ENCODE peak calls at places on chromosomes 5 and 9, in nine cellular contexts. One of them, this sample, is unnamed.

GRCh38 chr5:68251386-68251785 is 35.8 kb downstream of the PIK3R1 start:
- DNase-seq in activated naive CD8-positive, alpha-beta T cell treated with anti-CD3 and anti-CD28 coated beads for 36 hours: peak
- DNase-seq in GM20000: no peak
- DNase-seq in stimulated activated CD8-positive, alpha-beta memory T cell treated with anti-CD3 and anti-CD28 coated beads, Interleukin-7, amount 100 ng/mL, for 24 hours: peak
- DNase-seq in naive thymus-derived CD4-positive, alpha-beta T cell: peak
- DNase-seq in Right ventricle myocardium superior: no peak
- DNase-seq in EL: peak
- DNase-seq in omental fat pad: peak
- DNase-seq in breast epithelium: no peak
- DNase-seq in this sample: no peak

GRCh38 chr5:57441557-57441956 is 41.1 kb downstream of the ACTBL2 start:
- DNase-seq in breast epithelium: no peak
- DNase-seq in GM20000: peak
- DNase-seq in stimulated activated CD8-positive, alpha-beta memory T cell treated with anti-CD3 and anti-CD28 coated beads, Interleukin-7, amount 100 ng/mL, for 24 hours: no peak
- DNase-seq in naive thymus-derived CD4-positive, alpha-beta T cell: no peak
- DNase-seq in Right ventricle myocardium superior: no peak
- DNase-seq in activated naive CD8-positive, alpha-beta T cell treated with anti-CD3 and anti-CD28 coated beads for 36 hours: no peak
- DNase-seq in omental fat pad: no peak
- DNase-seq in EL: peak
- DNase-seq in this sample: no peak

GRCh38 chr5:41246376-41246775 is 33.0 kb upstream of the C6 start:
- DNase-seq in stimulated activated CD8-positive, alpha-beta memory T cell treated with anti-CD3 and anti-CD28 coated beads, Interleukin-7, amount 100 ng/mL, for 24 hours: no peak
- DNase-seq in breast epithelium: no peak
- DNase-seq in activated naive CD8-positive, alpha-beta T cell treated with anti-CD3 and anti-CD28 coated beads for 36 hours: no peak
- DNase-seq in naive thymus-derived CD4-positive, alpha-beta T cell: no peak
- DNase-seq in Right ventricle myocardium superior: no peak
- DNase-seq in EL: peak
- DNase-seq in GM20000: no peak
- DNase-seq in omental fat pad: no peak
- DNase-seq in this sample: no peak

GRCh38 chr9:71703172-71703872 is 65.0 kb downstream of the CEMIP2 start:
- DNase-seq in EL: no peak
- DNase-seq in Right ventricle myocardium superior: no peak
- DNase-seq in stimulated activated CD8-positive, alpha-beta memory T cell treated with anti-CD3 and anti-CD28 coated beads, Interleukin-7, amount 100 ng/mL, for 24 hours: no peak
- DNase-seq in naive thymus-derived CD4-positive, alpha-beta T cell: no peak
- DNase-seq in omental fat pad: no peak
- DNase-seq in GM20000: no peak
- DNase-seq in breast epithelium: peak
- DNase-seq in activated naive CD8-positive, alpha-beta T cell treated with anti-CD3 and anti-CD28 coated beads for 36 hours: no peak
- DNase-seq in this sample: no peak

GRCh38 chr5:131260895-131261294 is 3.0 kb upstream of the CDC42SE2 start:
- DNase-seq in breast epithelium: no peak
- DNase-seq in EL: no peak
- DNase-seq in omental fat pad: no peak
- DNase-seq in activated naive CD8-positive, alpha-beta T cell treated with anti-CD3 and anti-CD28 coated beads for 36 hours: no peak
- DNase-seq in naive thymus-derived CD4-positive, alpha-beta T cell: no peak
- DNase-seq in GM20000: no peak
- DNase-seq in stimulated activated CD8-positive, alpha-beta memory T cell treated with anti-CD3 and anti-CD28 coated beads, Interleukin-7, amount 100 ng/mL, for 24 hours: no peak
- DNase-seq in Right ventricle myocardium superior: no peak
- DNase-seq in this sample: no peak

GRCh38 chr5:169100735-169101075 is 200.2 kb downstream of the SLIT3 start:
- DNase-seq in stimulated activated CD8-positive, alpha-beta memory T cell treated with anti-CD3 and anti-CD28 coated beads, Interleukin-7, amount 100 ng/mL, for 24 hours: no peak
- DNase-seq in Right ventricle myocardium superior: no peak
- DNase-seq in activated naive CD8-positive, alpha-beta T cell treated with anti-CD3 and anti-CD28 coated beads for 36 hours: no peak
- DNase-seq in EL: peak
- DNase-seq in naive thymus-derived CD4-positive, alpha-beta T cell: no peak
- DNase-seq in omental fat pad: no peak
- DNase-seq in GM20000: no peak
- DNase-seq in breast epithelium: peak
- DNase-seq in this sample: no peak

GRCh38 chr9:72473474-72474241 is 47.8 kb upstream of the TMC1 start:
- DNase-seq in breast epithelium: no peak
- DNase-seq in omental fat pad: no peak
- DNase-seq in activated naive CD8-positive, alpha-beta T cell treated with anti-CD3 and anti-CD28 coated beads for 36 hours: no peak
- DNase-seq in Right ventricle myocardium superior: no peak
- DNase-seq in naive thymus-derived CD4-positive, alpha-beta T cell: no peak
- DNase-seq in EL: peak
- DNase-seq in stimulated activated CD8-positive, alpha-beta memory T cell treated with anti-CD3 and anti-CD28 coated beads, Interleukin-7, amount 100 ng/mL, for 24 hours: no peak
- DNase-seq in GM20000: peak
- DNase-seq in this sample: no peak

GRCh38 chr9:466749-467148 is 252.1 kb downstream of the DOCK8 start:
- DNase-seq in activated naive CD8-positive, alpha-beta T cell treated with anti-CD3 and anti-CD28 coated beads for 36 hours: no peak
- DNase-seq in omental fat pad: no peak
- DNase-seq in naive thymus-derived CD4-positive, alpha-beta T cell: no peak
- DNase-seq in Right ventricle myocardium superior: no peak
- DNase-seq in EL: no peak
- DNase-seq in stimulated activated CD8-positive, alpha-beta memory T cell treated with anti-CD3 and anti-CD28 coated beads, Interleukin-7, amount 100 ng/mL, for 24 hours: no peak
- DNase-seq in breast epithelium: no peak
- DNase-seq in GM20000: no peak
- DNase-seq in this sample: no peak

GRCh38 chr9:108885643-108886348 is 23.7 kb downstream of the ACTL7A start:
- DNase-seq in Right ventricle myocardium superior: no peak
- DNase-seq in EL: peak
- DNase-seq in naive thymus-derived CD4-positive, alpha-beta T cell: no peak
- DNase-seq in activated naive CD8-positive, alpha-beta T cell treated with anti-CD3 and anti-CD28 coated beads for 36 hours: peak
- DNase-seq in GM20000: peak
- DNase-seq in breast epithelium: no peak
- DNase-seq in stimulated activated CD8-positive, alpha-beta memory T cell treated with anti-CD3 and anti-CD28 coated beads, Interleukin-7, amount 100 ng/mL, for 24 hours: peak
- DNase-seq in omental fat pad: no peak
- DNase-seq in this sample: no peak

GRCh38 chr5:69450116-69450515 is 35.2 kb downstream of the MARVELD2 start:
- DNase-seq in stimulated activated CD8-positive, alpha-beta memory T cell treated with anti-CD3 and anti-CD28 coated beads, Interleukin-7, amount 100 ng/mL, for 24 hours: no peak
- DNase-seq in omental fat pad: no peak
- DNase-seq in activated naive CD8-positive, alpha-beta T cell treated with anti-CD3 and anti-CD28 coated beads for 36 hours: no peak
- DNase-seq in breast epithelium: no peak
- DNase-seq in naive thymus-derived CD4-positive, alpha-beta T cell: no peak
- DNase-seq in GM20000: no peak
- DNase-seq in Right ventricle myocardium superior: no peak
- DNase-seq in EL: peak
- DNase-seq in this sample: no peak

GRCh38 chr5:41432481-41433253 is 77.7 kb downstream of the PLCXD3 start:
- DNase-seq in Right ventricle myocardium superior: no peak
- DNase-seq in EL: no peak
- DNase-seq in activated naive CD8-positive, alpha-beta T cell treated with anti-CD3 and anti-CD28 coated beads for 36 hours: no peak
- DNase-seq in breast epithelium: no peak
- DNase-seq in stimulated activated CD8-positive, alpha-beta memory T cell treated with anti-CD3 and anti-CD28 coated beads, Interleukin-7, amount 100 ng/mL, for 24 hours: no peak
- DNase-seq in naive thymus-derived CD4-positive, alpha-beta T cell: no peak
- DNase-seq in GM20000: no peak
- DNase-seq in omental fat pad: no peak
- DNase-seq in this sample: no peak

GRCh38 chr5:136192526-136193395 is at the start of gene SMIM32:
- DNase-seq in naive thymus-derived CD4-positive, alpha-beta T cell: no peak
- DNase-seq in omental fat pad: no peak
- DNase-seq in GM20000: no peak
- DNase-seq in activated naive CD8-positive, alpha-beta T cell treated with anti-CD3 and anti-CD28 coated beads for 36 hours: no peak
- DNase-seq in breast epithelium: no peak
- DNase-seq in EL: no peak
- DNase-seq in Right ventricle myocardium superior: no peak
- DNase-seq in stimulated activated CD8-positive, alpha-beta memory T cell treated with anti-CD3 and anti-CD28 coated beads, Interleukin-7, amount 100 ng/mL, for 24 hours: no peak
- DNase-seq in this sample: no peak

GRCh38 chr9:104682642-104683041 is 11.7 kb upstream of the OR13D1 start:
- DNase-seq in activated naive CD8-positive, alpha-beta T cell treated with anti-CD3 and anti-CD28 coated beads for 36 hours: no peak
- DNase-seq in EL: peak
- DNase-seq in GM20000: peak
- DNase-seq in breast epithelium: no peak
- DNase-seq in omental fat pad: no peak
- DNase-seq in Right ventricle myocardium superior: no peak
- DNase-seq in naive thymus-derived CD4-positive, alpha-beta T cell: no peak
- DNase-seq in stimulated activated CD8-positive, alpha-beta memory T cell treated with anti-CD3 and anti-CD28 coated beads, Interleukin-7, amount 100 ng/mL, for 24 hours: no peak
- DNase-seq in this sample: no peak

GRCh38 chr5:65874241-65874640 is 52.1 kb upstream of the ERBIN start:
- DNase-seq in GM20000: no peak
- DNase-seq in naive thymus-derived CD4-positive, alpha-beta T cell: no peak
- DNase-seq in Right ventricle myocardium superior: no peak
- DNase-seq in breast epithelium: no peak
- DNase-seq in activated naive CD8-positive, alpha-beta T cell treated with anti-CD3 and anti-CD28 coated beads for 36 hours: no peak
- DNase-seq in omental fat pad: no peak
- DNase-seq in EL: peak
- DNase-seq in stimulated activated CD8-positive, alpha-beta memory T cell treated with anti-CD3 and anti-CD28 coated beads, Interleukin-7, amount 100 ng/mL, for 24 hours: no peak
- DNase-seq in this sample: no peak

GRCh38 chr9:105244996-105245719 is 707 bp downstream of the SLC44A1 start:
- DNase-seq in activated naive CD8-positive, alpha-beta T cell treated with anti-CD3 and anti-CD28 coated beads for 36 hours: peak
- DNase-seq in EL: peak
- DNase-seq in Right ventricle myocardium superior: peak
- DNase-seq in naive thymus-derived CD4-positive, alpha-beta T cell: peak
- DNase-seq in stimulated activated CD8-positive, alpha-beta memory T cell treated with anti-CD3 and anti-CD28 coated beads, Interleukin-7, amount 100 ng/mL, for 24 hours: no peak
- DNase-seq in GM20000: peak
- DNase-seq in omental fat pad: no peak
- DNase-seq in breast epithelium: peak
- DNase-seq in this sample: peak

GRCh38 chr9:110291921-110292575 is 35.7 kb upstream of the TXN start:
- DNase-seq in GM20000: no peak
- DNase-seq in naive thymus-derived CD4-positive, alpha-beta T cell: no peak
- DNase-seq in stimulated activated CD8-positive, alpha-beta memory T cell treated with anti-CD3 and anti-CD28 coated beads, Interleukin-7, amount 100 ng/mL, for 24 hours: no peak
- DNase-seq in activated naive CD8-positive, alpha-beta T cell treated with anti-CD3 and anti-CD28 coated beads for 36 hours: no peak
- DNase-seq in omental fat pad: no peak
- DNase-seq in Right ventricle myocardium superior: no peak
- DNase-seq in breast epithelium: no peak
- DNase-seq in EL: no peak
- DNase-seq in this sample: no peak

GRCh38 chr5:76615759-76616158 is 7.4 kb downstream of the F2RL2 start:
- DNase-seq in Right ventricle myocardium superior: no peak
- DNase-seq in activated naive CD8-positive, alpha-beta T cell treated with anti-CD3 and anti-CD28 coated beads for 36 hours: no peak
- DNase-seq in naive thymus-derived CD4-positive, alpha-beta T cell: no peak
- DNase-seq in stimulated activated CD8-positive, alpha-beta memory T cell treated with anti-CD3 and anti-CD28 coated beads, Interleukin-7, amount 100 ng/mL, for 24 hours: no peak
- DNase-seq in GM20000: no peak
- DNase-seq in omental fat pad: no peak
- DNase-seq in breast epithelium: no peak
- DNase-seq in EL: peak
- DNase-seq in this sample: no peak

GRCh38 chr5:154302181-154302580 is 111.6 kb downstream of the GALNT10 start:
- DNase-seq in activated naive CD8-positive, alpha-beta T cell treated with anti-CD3 and anti-CD28 coated beads for 36 hours: no peak
- DNase-seq in EL: no peak
- DNase-seq in breast epithelium: no peak
- DNase-seq in Right ventricle myocardium superior: peak
- DNase-seq in omental fat pad: no peak
- DNase-seq in naive thymus-derived CD4-positive, alpha-beta T cell: no peak
- DNase-seq in GM20000: no peak
- DNase-seq in stimulated activated CD8-positive, alpha-beta memory T cell treated with anti-CD3 and anti-CD28 coated beads, Interleukin-7, amount 100 ng/mL, for 24 hours: no peak
- DNase-seq in this sample: no peak

GRCh38 chr5:153565822-153566221 is 75.4 kb downstream of the GRIA1 start:
- DNase-seq in GM20000: no peak
- DNase-seq in breast epithelium: no peak
- DNase-seq in stimulated activated CD8-positive, alpha-beta memory T cell treated with anti-CD3 and anti-CD28 coated beads, Interleukin-7, amount 100 ng/mL, for 24 hours: no peak
- DNase-seq in omental fat pad: no peak
- DNase-seq in naive thymus-derived CD4-positive, alpha-beta T cell: no peak
- DNase-seq in Right ventricle myocardium superior: no peak
- DNase-seq in activated naive CD8-positive, alpha-beta T cell treated with anti-CD3 and anti-CD28 coated beads for 36 hours: no peak
- DNase-seq in EL: peak
- DNase-seq in this sample: no peak

GRCh38 chr5:92222449-92222848 is 839.3 kb upstream of the ARRDC3 start:
- DNase-seq in breast epithelium: no peak
- DNase-seq in naive thymus-derived CD4-positive, alpha-beta T cell: no peak
- DNase-seq in activated naive CD8-positive, alpha-beta T cell treated with anti-CD3 and anti-CD28 coated beads for 36 hours: no peak
- DNase-seq in EL: no peak
- DNase-seq in stimulated activated CD8-positive, alpha-beta memory T cell treated with anti-CD3 and anti-CD28 coated beads, Interleukin-7, amount 100 ng/mL, for 24 hours: no peak
- DNase-seq in omental fat pad: no peak
- DNase-seq in Right ventricle myocardium superior: no peak
- DNase-seq in GM20000: no peak
- DNase-seq in this sample: no peak

GRCh38 chr5:151092750-151093149 is 11.9 kb upstream of the TNIP1 start:
- DNase-seq in GM20000: no peak
- DNase-seq in EL: peak
- DNase-seq in omental fat pad: no peak
- DNase-seq in breast epithelium: no peak
- DNase-seq in Right ventricle myocardium superior: no peak
- DNase-seq in naive thymus-derived CD4-positive, alpha-beta T cell: no peak
- DNase-seq in activated naive CD8-positive, alpha-beta T cell treated with anti-CD3 and anti-CD28 coated beads for 36 hours: no peak
- DNase-seq in stimulated activated CD8-positive, alpha-beta memory T cell treated with anti-CD3 and anti-CD28 coated beads, Interleukin-7, amount 100 ng/mL, for 24 hours: no peak
- DNase-seq in this sample: peak